ENCODE peak calls at places on chromosomes 11 and 22, in five cellular contexts. One of them, this sample, is unnamed.

GRCh38 chr11:47398551-47398950 is 9.8 kb upstream of the SLC39A13 start:
- DNase-seq in DMS153: no peak
- DNase-seq in NCI-H2171 treated with DMSO at 0.1 percent for 48 hours: no peak
- DNase-seq in Jurkat, Clone E6-1: no peak
- DNase-seq in sciatic nerve: no peak
- DNase-seq in this sample: no peak

GRCh38 chr11:111565111-111565720 is 24.7 kb downstream of the LAYN start:
- DNase-seq in DMS153: peak
- DNase-seq in NCI-H2171 treated with DMSO at 0.1 percent for 48 hours: peak
- DNase-seq in Jurkat, Clone E6-1: peak
- DNase-seq in sciatic nerve: peak
- DNase-seq in this sample: peak

GRCh38 chr22:22933100-22933806 is 45.6 kb downstream of the IGLL5 start:
- DNase-seq in DMS153: no peak
- DNase-seq in NCI-H2171 treated with DMSO at 0.1 percent for 48 hours: no peak
- DNase-seq in Jurkat, Clone E6-1: no peak
- DNase-seq in sciatic nerve: no peak
- DNase-seq in this sample: peak

GRCh38 chr11:43585877-43586608 is 94.5 kb upstream of the HSD17B12 start:
- DNase-seq in DMS153: no peak
- DNase-seq in NCI-H2171 treated with DMSO at 0.1 percent for 48 hours: no peak
- DNase-seq in Jurkat, Clone E6-1: no peak
- DNase-seq in sciatic nerve: no peak
- DNase-seq in this sample: peak

GRCh38 chr11:26948881-26949280 is 45.0 kb upstream of the FIBIN start:
- DNase-seq in DMS153: no peak
- DNase-seq in NCI-H2171 treated with DMSO at 0.1 percent for 48 hours: no peak
- DNase-seq in Jurkat, Clone E6-1: no peak
- DNase-seq in sciatic nerve: no peak
- DNase-seq in this sample: no peak

GRCh38 chr11:124899376-124900145 is 1.9 kb upstream of the ROBO4 start:
- DNase-seq in DMS153: no peak
- DNase-seq in NCI-H2171 treated with DMSO at 0.1 percent for 48 hours: no peak
- DNase-seq in Jurkat, Clone E6-1: no peak
- DNase-seq in sciatic nerve: no peak
- DNase-seq in this sample: no peak

GRCh38 chr11:76834151-76834550 is 26.6 kb upstream of the ACER3 start:
- DNase-seq in DMS153: no peak
- DNase-seq in NCI-H2171 treated with DMSO at 0.1 percent for 48 hours: no peak
- DNase-seq in Jurkat, Clone E6-1: no peak
- DNase-seq in sciatic nerve: no peak
- DNase-seq in this sample: no peak

GRCh38 chr11:128632151-128632791 is 44.9 kb upstream of the ETS1 start:
- DNase-seq in DMS153: peak
- DNase-seq in NCI-H2171 treated with DMSO at 0.1 percent for 48 hours: no peak
- DNase-seq in Jurkat, Clone E6-1: peak
- DNase-seq in sciatic nerve: no peak
- DNase-seq in this sample: peak

GRCh38 chr11:11524436-11525038 is 97.3 kb downstream of the GALNT18 start:
- DNase-seq in DMS153: no peak
- DNase-seq in NCI-H2171 treated with DMSO at 0.1 percent for 48 hours: no peak
- DNase-seq in Jurkat, Clone E6-1: no peak
- DNase-seq in sciatic nerve: no peak
- DNase-seq in this sample: no peak

This sample was measured in NAMALWA.